ENCODE peak calls at places on chromosome 1, in eight cellular contexts. O is body of pancreas, G is foreskin keratinocyte, Z is colonic mucosa, A is cardiac muscle cell, X is neural progenitor cell, D is PC-3, Y is H9. P is an unnamed sample.

GRCh38 chr1:205976708-205977107 is 26.5 kb downstream of the RAB7B start:
- DNase-seq in O (no peak), G (peak; percentile 69), Z (no peak), A (no peak), X (peak; percentile 18), D (peak; percentile 23), Y (peak; percentile 50), P (no peak)

GRCh38 chr1:156666862-156667609 is 10.2 kb downstream of the NES start:
- DNase-seq in O (no peak), G (no peak), Z (no peak), A (no peak), X (no peak), D (no peak), Y (no peak), P (no peak)

GRCh38 chr1:187390157-187390556 is 561.4 kb downstream of the PLA2G4A start:
- DNase-seq in O (no peak), G (peak; percentile 12), Z (no peak), A (peak; percentile 8), X (no peak), D (peak; percentile 40), Y (no peak), P (no peak)

GRCh38 chr1:242966892-242967291 is 288.2 kb downstream of the CEP170 start:
- DNase-seq in O (no peak), G (no peak), Z (no peak), A (no peak), X (no peak), D (no peak), Y (no peak), P (no peak)

GRCh38 chr1:175137369-175137768 is 55.2 kb downstream of the KIAA0040 start:
- DNase-seq in O (no peak), G (no peak), Z (no peak), A (peak; percentile 7), X (no peak), D (no peak), Y (no peak), P (no peak)

GRCh38 chr1:109769335-109770078 is 5.8 kb upstream of the EPS8L3 start:
- DNase-seq in O (no peak), G (peak; percentile 68), Z (peak; percentile 15), A (peak; percentile 52), X (no peak), D (peak; percentile 55), Y (no peak), P (no peak)

GRCh38 chr1:210598135-210598652 is 269.5 kb downstream of the HHAT start:
- DNase-seq in O (no peak), G (peak; percentile 88), Z (no peak), A (peak; percentile 92), X (no peak), D (peak; percentile 90), Y (no peak), P (no peak)

GRCh38 chr1:203290261-203291089 is 14.8 kb upstream of the BTG2 start:
- DNase-seq in O (peak; percentile 99), G (no peak), Z (peak; percentile 98), A (peak; percentile 90), X (peak; percentile 94), D (no peak), Y (peak; percentile 97), P (peak; percentile 98)

DNA sequence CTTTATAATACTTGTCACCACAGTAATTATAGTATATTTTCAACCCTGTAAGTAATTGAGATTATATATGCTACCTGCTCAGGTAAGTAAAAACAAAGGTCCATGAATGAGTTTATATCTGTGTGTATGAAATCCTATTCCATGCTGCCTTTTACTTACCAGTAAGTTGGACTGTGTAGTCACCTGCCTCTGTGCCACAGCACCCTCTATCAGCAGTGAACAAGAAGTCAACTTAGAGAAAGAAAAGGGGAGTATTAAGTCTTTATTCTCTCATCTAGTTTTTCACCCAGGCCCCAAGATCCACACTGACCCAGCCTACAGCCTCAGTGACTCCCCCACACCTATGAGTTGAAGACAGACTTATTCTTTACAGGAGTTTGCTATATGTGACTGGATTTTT is 36.9 kb upstream of the IFI16 start:
- DNase-seq in O (no peak), G (peak; percentile 41), Z (no peak), A (peak; percentile 25), X (peak; percentile 29), D (peak; percentile 5), Y (no peak), P (no peak)
- TF ChIP-seq CTCF in O (no peak), G (peak; percentile 73), Z (no peak), A (no peak), X (peak; percentile 46), D (peak; percentile 32), Y (peak; percentile 44), P (no peak)

GRCh38 chr1:170705981-170706380 is 42.0 kb downstream of the PRRX1 start:
- DNase-seq in O (no peak), G (no peak), Z (no peak), A (no peak), X (no peak), D (no peak), Y (no peak), P (no peak)

GRCh38 chr1:170700842-170701305 is 36.9 kb downstream of the PRRX1 start:
- DNase-seq in O (no peak), G (no peak), Z (no peak), A (peak; percentile 48), X (no peak), D (no peak), Y (no peak), P (no peak)

GRCh38 chr1:170707116-170707515 is 43.2 kb downstream of the PRRX1 start:
- DNase-seq in O (no peak), G (no peak), Z (no peak), A (no peak), X (no peak), D (no peak), Y (no peak), P (no peak)

GRCh38 chr1:170701962-170702361 is 38.0 kb downstream of the PRRX1 start:
- DNase-seq in O (no peak), G (no peak), Z (no peak), A (no peak), X (no peak), D (no peak), Y (peak; percentile 28), P (no peak)

DNA sequence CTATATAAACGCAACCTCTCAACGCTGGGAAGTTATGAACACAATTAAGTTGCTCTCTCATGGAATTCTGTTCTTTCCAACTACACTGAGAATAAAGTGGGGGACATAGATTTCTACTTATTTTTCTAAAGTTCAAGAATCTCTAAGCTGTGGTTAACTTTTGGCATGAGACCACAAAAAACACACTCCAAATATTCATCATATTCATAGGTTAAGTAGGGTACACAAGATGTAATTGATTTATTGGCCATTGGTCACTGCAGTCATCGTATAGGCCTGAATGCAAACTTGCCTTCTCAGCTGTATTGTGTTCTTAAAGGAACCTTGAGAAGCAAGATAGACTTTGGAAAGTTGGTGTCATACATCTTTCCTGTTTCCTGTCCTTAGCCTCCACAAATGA is 40.3 kb downstream of the PRRX1 start:
- DNase-seq in O (no peak), G (no peak), Z (no peak), A (no peak), X (no peak), D (no peak), Y (no peak), P (no peak)
- H3K4me1 ChIP-seq in O (no peaks in the 10 kb centered on the region), G (peaks cover 17% of the 10 kb centered on the region), Z (no peaks in the 10 kb centered on the region), A (peaks cover 5% of the 10 kb centered on the region), X (no peaks in the 10 kb centered on the region), D (peaks cover 21% of the 10 kb centered on the region), Y (no peaks in the 10 kb centered on the region), P (no peaks in the 10 kb centered on the region)

GRCh38 chr1:18325151-18325550 is 155.6 kb upstream of the KLHDC7A start:
- DNase-seq in O (no peak), G (no peak), Z (no peak), A (no peak), X (peak; percentile 44), D (no peak), Y (no peak), P (no peak)

GRCh38 chr1:18324246-18324645 is 156.5 kb upstream of the KLHDC7A start:
- DNase-seq in O (peak; percentile 26), G (no peak), Z (no peak), A (no peak), X (peak; percentile 24), D (no peak), Y (peak; percentile 64), P (no peak)

GRCh38 chr1:18323259-18323658 is 157.5 kb upstream of the KLHDC7A start:
- DNase-seq in O (no peak), G (no peak), Z (no peak), A (no peak), X (no peak), D (no peak), Y (no peak), P (no peak)

GRCh38 chr1:18320051-18320450 is 160.7 kb upstream of the KLHDC7A start:
- DNase-seq in O (no peak), G (no peak), Z (no peak), A (no peak), X (no peak), D (no peak), Y (no peak), P (no peak)

GRCh38 chr1:18322353-18323032 is 158.2 kb upstream of the KLHDC7A start:
- DNase-seq in O (no peak), G (no peak), Z (no peak), A (no peak), X (peak; percentile 56), D (peak; percentile 3), Y (peak; percentile 68), P (no peak)
- TF ChIP-seq CTCF in O (no peak), G (no peak), Z (no peak), A (no peak), X (peak; percentile 62), D (peak; percentile 29), Y (peak; percentile 78), P (no peak)

GRCh38 chr1:155223017-155223416 is 14.5 kb downstream of the MTX1 start:
- DNase-seq in O (no peak), G (no peak), Z (no peak), A (no peak), X (no peak), D (no peak), Y (no peak), P (no peak)
- H3K4me1 ChIP-seq in O (peaks cover 29% of the 10 kb centered on the region), G (peaks cover 18% of the 10 kb centered on the region), Z (peaks cover 8% of the 10 kb centered on the region), A (peaks cover 14% of the 10 kb centered on the region), X (peaks cover 14% of the 10 kb centered on the region), D (peaks cover 43% of the 10 kb centered on the region), Y (no peaks in the 10 kb centered on the region), P (peaks cover 20% of the 10 kb centered on the region)

DNA sequence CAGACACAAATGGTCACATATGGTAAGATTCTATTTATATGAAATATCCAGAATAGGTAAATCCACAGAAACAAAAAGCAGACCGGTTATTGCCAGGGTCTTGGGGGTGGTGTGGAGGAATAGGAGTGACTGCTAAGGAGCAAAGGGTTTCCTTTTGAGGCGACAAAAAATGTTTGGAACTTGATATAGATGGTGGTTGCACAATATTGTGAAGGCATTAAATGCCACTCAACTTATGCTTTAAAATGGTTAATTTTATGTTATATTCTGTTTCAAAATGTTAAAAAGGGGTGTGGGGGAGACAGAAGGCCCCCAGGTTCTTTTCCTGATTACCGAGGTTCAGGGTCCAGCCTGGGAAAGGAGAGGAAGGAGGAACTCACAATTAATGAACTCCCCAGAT is 304.4 kb downstream of the RRAGC start:
- DNase-seq in O (no peak), G (no peak), Z (no peak), A (no peak), X (no peak), D (no peak), Y (no peak), P (no peak)
- TF ChIP-seq CTCF in O (no peak), G (no peak), Z (no peak), A (no peak), X (no peak), D (no peak), Y (no peak), P (no peak)